ENCODE peak calls at places on chromosomes 12 and 14, in six cellular contexts. One of them, this sample, is unnamed.

GRCh38 chr12:52242442-52243263 is 9.6 kb downstream of the KRT7 start:
- DNase-seq in lower lobe of right lung: no peak
- DNase-seq in fibroblast of lung: no peak
- DNase-seq in HEK293T: no peak
- DNase-seq in stimulated activated CD4-positive, alpha-beta T cell treated with anti-CD3 and anti-CD28 coated beads, Interleukin-2, amount 100 ng/mL, for 48 hours: no peak
- DNase-seq in T-cell: no peak
- DNase-seq in this sample: no peak

GRCh38 chr12:31687101-31687527 is 27.6 kb downstream of the ETFBKMT start:
- DNase-seq in lower lobe of right lung: peak
- DNase-seq in fibroblast of lung: no peak
- DNase-seq in HEK293T: no peak
- DNase-seq in stimulated activated CD4-positive, alpha-beta T cell treated with anti-CD3 and anti-CD28 coated beads, Interleukin-2, amount 100 ng/mL, for 48 hours: no peak
- DNase-seq in T-cell: no peak
- DNase-seq in this sample: no peak

GRCh38 chr12:98238513-98238912 is 276.9 kb upstream of the TMPO start:
- DNase-seq in lower lobe of right lung: no peak
- DNase-seq in fibroblast of lung: peak
- DNase-seq in HEK293T: no peak
- DNase-seq in stimulated activated CD4-positive, alpha-beta T cell treated with anti-CD3 and anti-CD28 coated beads, Interleukin-2, amount 100 ng/mL, for 48 hours: no peak
- DNase-seq in T-cell: no peak
- DNase-seq in this sample: peak

GRCh38 chr12:70364695-70365397 is 1.2 kb upstream of the KCNMB4 start:
- DNase-seq in lower lobe of right lung: no peak
- DNase-seq in fibroblast of lung: no peak
- DNase-seq in HEK293T: peak
- DNase-seq in stimulated activated CD4-positive, alpha-beta T cell treated with anti-CD3 and anti-CD28 coated beads, Interleukin-2, amount 100 ng/mL, for 48 hours: no peak
- DNase-seq in T-cell: no peak
- DNase-seq in this sample: no peak

GRCh38 chr12:70994217-70994788 is 73.8 kb upstream of the PTPRR start:
- DNase-seq in lower lobe of right lung: no peak
- DNase-seq in fibroblast of lung: peak
- DNase-seq in HEK293T: no peak
- DNase-seq in stimulated activated CD4-positive, alpha-beta T cell treated with anti-CD3 and anti-CD28 coated beads, Interleukin-2, amount 100 ng/mL, for 48 hours: no peak
- DNase-seq in T-cell: no peak
- DNase-seq in this sample: peak

GRCh38 chr14:102280376-102280962 is 24.5 kb downstream of the MOK start:
- DNase-seq in lower lobe of right lung: no peak
- DNase-seq in fibroblast of lung: peak
- DNase-seq in HEK293T: no peak
- DNase-seq in stimulated activated CD4-positive, alpha-beta T cell treated with anti-CD3 and anti-CD28 coated beads, Interleukin-2, amount 100 ng/mL, for 48 hours: no peak
- DNase-seq in T-cell: no peak
- DNase-seq in this sample: peak

GRCh38 chr14:102917469-102918211 is 4.8 kb upstream of the AMN start:
- DNase-seq in lower lobe of right lung: peak
- DNase-seq in fibroblast of lung: peak
- DNase-seq in HEK293T: peak
- DNase-seq in stimulated activated CD4-positive, alpha-beta T cell treated with anti-CD3 and anti-CD28 coated beads, Interleukin-2, amount 100 ng/mL, for 48 hours: peak
- DNase-seq in T-cell: peak
- DNase-seq in this sample: peak

GRCh38 chr14:105899071-105899641 is 372.8 kb downstream of the TMEM121 start:
- DNase-seq in lower lobe of right lung: no peak
- DNase-seq in fibroblast of lung: no peak
- DNase-seq in HEK293T: no peak
- DNase-seq in stimulated activated CD4-positive, alpha-beta T cell treated with anti-CD3 and anti-CD28 coated beads, Interleukin-2, amount 100 ng/mL, for 48 hours: no peak
- DNase-seq in T-cell: no peak
- DNase-seq in this sample: no peak

GRCh38 chr12:75389061-75389460 is 1.8 kb upstream of the GLIPR1L2 start:
- DNase-seq in lower lobe of right lung: no peak
- DNase-seq in fibroblast of lung: peak
- DNase-seq in HEK293T: no peak
- DNase-seq in stimulated activated CD4-positive, alpha-beta T cell treated with anti-CD3 and anti-CD28 coated beads, Interleukin-2, amount 100 ng/mL, for 48 hours: no peak
- DNase-seq in T-cell: no peak
- DNase-seq in this sample: peak

GRCh38 chr14:39241637-39242036 is 7.9 kb downstream of the MIA2 start:
- DNase-seq in lower lobe of right lung: no peak
- DNase-seq in fibroblast of lung: peak
- DNase-seq in HEK293T: no peak
- DNase-seq in stimulated activated CD4-positive, alpha-beta T cell treated with anti-CD3 and anti-CD28 coated beads, Interleukin-2, amount 100 ng/mL, for 48 hours: no peak
- DNase-seq in T-cell: no peak
- DNase-seq in this sample: no peak

This sample was measured in astrocyte of the spinal cord.